ENCODE peak calls at places on chromosome 18, in four cellular contexts. One of them, this sample, is unnamed.

GRCh38 chr18:26792661-26793060 is 72.8 kb downstream of the AQP4 start:
- DNase-seq in neuronal stem cell: no peak
- DNase-seq in H9: no peak
- DNase-seq in H1: no peak
- DNase-seq in this sample: no peak

GRCh38 chr18:77000527-77000926 is 132.1 kb downstream of the MBP start:
- DNase-seq in neuronal stem cell: peak; percentile 49
- DNase-seq in H9: peak; percentile 40
- DNase-seq in H1: no peak
- DNase-seq in this sample: peak; percentile 41

GRCh38 chr18:62862451-62862850 is 147.1 kb downstream of the PHLPP1 start:
- DNase-seq in neuronal stem cell: no peak
- DNase-seq in H9: no peak
- DNase-seq in H1: no peak
- DNase-seq in this sample: no peak

GRCh38 chr18:13435596-13436333 is 217.2 kb downstream of the LDLRAD4 start:
- DNase-seq in neuronal stem cell: no peak
- DNase-seq in H9: no peak
- DNase-seq in H1: no peak
- DNase-seq in this sample: peak; percentile 49

GRCh38 chr18:59957957-59958356 is 58.2 kb downstream of the PMAIP1 start:
- DNase-seq in neuronal stem cell: no peak
- DNase-seq in H9: no peak
- DNase-seq in H1: no peak
- DNase-seq in this sample: peak; percentile 53

GRCh38 chr18:63725682-63726480 is 23.1 kb downstream of the SERPINB11 start:
- DNase-seq in neuronal stem cell: no peak
- DNase-seq in H9: no peak
- DNase-seq in H1: no peak
- DNase-seq in this sample: no peak

GRCh38 chr18:74234326-74235171 is 57.2 kb downstream of the CYB5A start:
- DNase-seq in neuronal stem cell: no peak
- DNase-seq in H9: no peak
- DNase-seq in H1: no peak
- DNase-seq in this sample: peak; percentile 86

GRCh38 chr18:13813271-13813849 is 10.6 kb upstream of the MC5R start:
- DNase-seq in neuronal stem cell: peak; percentile 65
- DNase-seq in H9: peak; percentile 63
- DNase-seq in H1: no peak
- DNase-seq in this sample: peak; percentile 43

GRCh38 chr18:44840053-44840826 is 159.6 kb downstream of the SETBP1 start:
- DNase-seq in neuronal stem cell: no peak
- DNase-seq in H9: no peak
- DNase-seq in H1: no peak
- DNase-seq in this sample: no peak

DNA sequence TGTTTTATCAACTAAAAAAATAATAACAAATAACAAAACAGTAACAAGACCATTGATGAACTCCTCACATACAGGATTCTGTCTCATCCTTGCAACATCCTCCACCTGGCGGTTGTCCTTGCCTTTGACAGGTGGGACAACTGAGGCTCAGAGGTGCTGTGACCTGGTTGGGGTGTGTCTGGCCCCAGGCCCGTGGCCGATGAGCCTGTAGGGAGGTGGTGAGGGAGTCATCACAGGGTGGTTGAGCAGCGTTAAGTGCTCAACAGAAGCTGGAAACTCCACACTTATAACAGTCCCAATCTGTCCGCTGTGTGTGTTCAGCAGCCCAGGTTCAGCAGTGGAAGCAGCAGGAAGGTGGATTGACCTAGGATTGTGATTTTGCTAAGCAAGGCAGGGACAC is 131.6 kb upstream of the RAB12 start:
- DNase-seq in neuronal stem cell: no peak
- DNase-seq in H9: no peak
- DNase-seq in H1: no peak
- DNase-seq in this sample: no peak
- H2BK12ac ChIP-seq in neuronal stem cell: no peak overlapping the region
- H2BK12ac ChIP-seq in H9: no peak overlapping the region
- H2BK12ac ChIP-seq in H1: no peak overlapping the region
- H2BK12ac ChIP-seq in this sample: no peak overlapping the region

DNA sequence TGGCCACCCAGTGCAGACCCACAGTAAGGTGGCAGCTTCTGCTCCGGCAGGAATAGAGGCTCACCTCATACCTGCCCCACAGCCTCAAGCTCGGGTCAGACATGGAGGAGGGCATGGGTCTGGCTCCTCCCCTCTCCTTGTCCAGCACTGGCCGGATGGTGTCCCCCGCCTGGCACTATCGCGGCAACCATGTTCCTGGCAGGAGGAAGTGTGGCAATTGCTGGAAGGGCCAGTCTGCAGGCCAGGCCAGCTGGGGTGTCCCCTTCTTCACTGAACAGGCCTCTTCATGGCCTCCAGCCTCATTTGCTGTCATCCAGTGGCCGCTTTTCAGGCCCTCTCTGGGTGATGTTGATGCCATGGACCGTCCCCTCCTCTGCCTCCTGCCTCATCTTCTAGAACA is 41.4 kb upstream of the SMAD7 start:
- DNase-seq in neuronal stem cell: no peak
- DNase-seq in H9: no peak
- DNase-seq in H1: no peak
- DNase-seq in this sample: no peak
- H4K8ac ChIP-seq in neuronal stem cell: no peak overlapping the region
- H4K8ac ChIP-seq in H9: no peak overlapping the region
- H4K8ac ChIP-seq in H1: no peak overlapping the region
- H4K8ac ChIP-seq in this sample: no peak overlapping the region

DNA sequence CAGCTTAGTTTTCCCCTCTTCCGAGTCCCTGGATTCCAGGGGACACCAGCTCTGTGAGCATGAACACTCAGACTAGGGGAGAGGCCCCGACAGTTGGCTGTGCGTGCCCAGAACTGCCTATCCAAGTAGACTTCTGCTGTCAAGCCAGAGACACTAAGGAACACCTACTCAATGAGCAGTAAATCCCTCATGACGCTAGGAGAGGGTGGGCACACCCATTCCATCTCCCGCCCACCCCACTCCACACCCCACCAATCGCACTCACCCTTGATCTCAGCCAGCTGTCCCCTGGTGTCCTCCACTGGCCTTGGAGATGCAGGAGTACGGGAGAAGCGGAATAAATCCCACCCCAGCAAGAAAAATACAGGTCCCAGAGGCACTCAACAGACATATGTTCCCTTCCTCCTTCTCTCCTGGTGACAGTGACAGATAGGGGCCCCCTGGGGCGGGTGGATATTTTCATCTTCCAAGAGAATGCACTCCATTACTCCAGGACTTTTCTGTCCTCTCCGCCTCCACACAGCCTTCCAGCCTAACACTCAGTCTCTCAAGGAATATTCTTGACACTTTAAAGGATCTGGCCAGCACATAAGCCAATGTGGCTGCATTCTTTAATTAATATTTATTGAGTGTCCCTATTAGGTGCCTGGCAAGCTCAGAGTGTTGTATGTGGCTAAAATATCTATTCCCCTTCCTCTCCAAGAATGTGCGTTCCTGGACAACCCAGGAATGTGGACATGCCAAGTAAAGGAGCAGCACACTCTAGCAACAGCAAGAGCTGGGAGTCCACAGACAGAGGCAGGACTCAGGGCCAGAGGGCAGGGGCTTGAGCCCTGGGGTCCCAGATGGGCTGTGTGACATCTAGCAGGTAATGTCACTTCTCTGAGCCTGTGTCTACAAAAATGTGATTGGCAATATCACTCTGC is 13.1 kb upstream of the SMAD7 start:
- DNase-seq in neuronal stem cell: no peak
- DNase-seq in H9: no peak
- DNase-seq in H1: no peak
- DNase-seq in this sample: no peak
- H2BK15ac ChIP-seq in neuronal stem cell: no peak overlapping the region
- H2BK15ac ChIP-seq in H9: no peak overlapping the region
- H2BK15ac ChIP-seq in H1: peak overlapping the region; percentile 93
- H2BK15ac ChIP-seq in this sample: no peak overlapping the region

GRCh38 chr18:25725461-25725860 is 365.0 kb downstream of the SS18 start:
- DNase-seq in neuronal stem cell: no peak
- DNase-seq in H9: no peak
- DNase-seq in H1: no peak
- DNase-seq in this sample: no peak

GRCh38 chr18:25724121-25724520 is 366.3 kb downstream of the SS18 start:
- DNase-seq in neuronal stem cell: no peak
- DNase-seq in H9: no peak
- DNase-seq in H1: no peak
- DNase-seq in this sample: no peak

GRCh38 chr18:25724997-25725396 is 365.4 kb downstream of the SS18 start:
- DNase-seq in neuronal stem cell: no peak
- DNase-seq in H9: no peak
- DNase-seq in H1: no peak
- DNase-seq in this sample: no peak

GRCh38 chr18:25727281-25727680 is 363.1 kb downstream of the SS18 start:
- DNase-seq in neuronal stem cell: no peak
- DNase-seq in H9: no peak
- DNase-seq in H1: no peak
- DNase-seq in this sample: peak; percentile 26

GRCh38 chr18:25726278-25726677 is 364.1 kb downstream of the SS18 start:
- DNase-seq in neuronal stem cell: no peak
- DNase-seq in H9: no peak
- DNase-seq in H1: no peak
- DNase-seq in this sample: peak; percentile 78
- H2BK12ac ChIP-seq in neuronal stem cell: no peak overlapping the region
- H2BK12ac ChIP-seq in H9: no peak overlapping the region
- H2BK12ac ChIP-seq in H1: no peak overlapping the region
- H2BK12ac ChIP-seq in this sample: no peak overlapping the region

This sample was measured in mesenchymal stem cell.